ENCODE peak calls at places on chromosome 6, in seven cellular contexts. W, B, J, F, T, Z and G are unnamed samples.

GRCh38 chr6:36204068-36204753 is 7.7 kb downstream of the BRPF3 start:
- DNase-seq in W (no peak), B (no peak), J (no peak), F (no peak), T (no peak), Z (peak; percentile 48), G (no peak)

GRCh38 chr6:8548979-8549378 is 113.6 kb upstream of the SLC35B3 start:
- DNase-seq in W (no peak), B (no peak), J (no peak), F (no peak), T (no peak), Z (no peak), G (no peak)

GRCh38 chr6:2524090-2524489 is 226.6 kb downstream of the MYLK4 start:
- DNase-seq in W (no peak), B (no peak), J (no peak), F (no peak), T (no peak), Z (no peak), G (no peak)

GRCh38 chr6:149275621-149276020 is 41.9 kb upstream of the TAB2 start:
- DNase-seq in W (no peak), B (no peak), J (no peak), F (no peak), T (no peak), Z (no peak), G (no peak)

GRCh38 chr6:43770417-43771209 is 602 bp downstream of the VEGFA start:
- DNase-seq in W (peak; percentile 63), B (no peak), J (peak; percentile 63), F (peak; percentile 54), T (peak; percentile 89), Z (peak; percentile 62), G (no peak)

GRCh38 chr6:28896505-28897392 is 27.0 kb downstream of the TRIM27 start:
- DNase-seq in W (peak; percentile 51), B (peak; percentile 37), J (peak; percentile 65), F (peak; percentile 54), T (peak; percentile 91), Z (peak; percentile 63), G (no peak)

GRCh38 chr6:97669191-97669651 is 386.2 kb upstream of the MMS22L start:
- DNase-seq in W (no peak), B (no peak), J (peak; percentile 49), F (peak; percentile 64), T (peak; percentile 78), Z (peak; percentile 74), G (no peak)

GRCh38 chr6:24721461-24722215 is 2.7 kb upstream of the C6orf62 start:
- DNase-seq in W (peak; percentile 87), B (no peak), J (no peak), F (no peak), T (no peak), Z (no peak), G (peak; percentile 37)

GRCh38 chr6:83729871-83730270 is 21.0 kb upstream of the SNAP91 start:
- DNase-seq in W (no peak), B (no peak), J (no peak), F (no peak), T (no peak), Z (no peak), G (no peak)

GRCh38 chr6:83429857-83430605 is 820 bp downstream of the ME1 start:
- DNase-seq in W (peak; percentile 32), B (peak; percentile 10), J (peak; percentile 40), F (no peak), T (no peak), Z (no peak), G (no peak)

GRCh38 chr6:16683524-16684194 is 77.6 kb downstream of the ATXN1 start:
- DNase-seq in W (no peak), B (peak; percentile 74), J (peak; percentile 82), F (no peak), T (no peak), Z (no peak), G (no peak)

GRCh38 chr6:13229205-13230085 is 98.9 kb downstream of the TBC1D7 start:
- DNase-seq in W (no peak), B (no peak), J (no peak), F (no peak), T (no peak), Z (peak; percentile 82), G (no peak)

GRCh38 chr6:87574237-87574636 is 15.6 kb downstream of the RARS2 start:
- DNase-seq in W (no peak), B (no peak), J (no peak), F (no peak), T (no peak), Z (no peak), G (no peak)

GRCh38 chr6:14826456-14826855 is 419.4 kb upstream of the JARID2 start:
- DNase-seq in W (no peak), B (no peak), J (no peak), F (no peak), T (no peak), Z (no peak), G (no peak)

GRCh38 chr6:14822689-14823088 is 423.2 kb upstream of the JARID2 start:
- DNase-seq in W (no peak), B (no peak), J (peak; percentile 20), F (no peak), T (no peak), Z (no peak), G (no peak)

GRCh38 chr6:14824060-14824834 is 421.6 kb upstream of the JARID2 start:
- DNase-seq in W (no peak), B (no peak), J (no peak), F (no peak), T (no peak), Z (no peak), G (no peak)

GRCh38 chr6:14827366-14827765 is 418.5 kb upstream of the JARID2 start:
- DNase-seq in W (no peak), B (no peak), J (no peak), F (no peak), T (no peak), Z (no peak), G (no peak)

DNA sequence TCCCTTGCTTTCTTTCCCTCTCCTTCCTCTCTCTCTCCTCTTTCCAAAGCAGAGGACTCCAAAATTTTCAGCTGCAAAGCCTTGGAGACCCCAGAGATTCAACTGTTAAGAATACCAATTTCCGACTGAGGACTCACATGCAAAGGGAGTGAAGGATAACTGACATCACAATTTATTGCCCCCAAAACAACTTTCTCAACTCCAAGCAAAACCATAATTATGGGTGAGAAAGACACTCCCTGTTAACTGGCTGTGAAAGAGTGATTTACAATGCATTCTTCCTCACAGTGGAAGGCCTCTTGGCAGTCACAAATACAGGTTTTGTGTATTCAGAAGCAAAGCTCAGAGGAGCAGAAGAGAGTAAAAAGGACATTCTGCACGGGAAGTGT is 421.0 kb upstream of the JARID2 start:
- DNase-seq in W (no peak), B (no peak), J (no peak), F (no peak), T (no peak), Z (no peak), G (no peak)
- H3K4me3 ChIP-seq in W (no peak overlapping the region), B (no peak overlapping the region), J (no peak overlapping the region), F (no peak overlapping the region), T (no peak overlapping the region), Z (no peak overlapping the region), G (no peak overlapping the region)

GRCh38 chr6:11748591-11748990 is 30.0 kb downstream of the ADTRP start:
- DNase-seq in W (no peak), B (no peak), J (no peak), F (no peak), T (no peak), Z (no peak), G (no peak)
- TF ChIP-seq CTCF in W (no peak), B (no peak), J (no peak), F (no peak), T (no peak), Z (no peak), G (no peak)

GRCh38 chr6:22471369-22471690 is 98.0 kb upstream of the HDGFL1 start:
- DNase-seq in W (no peak), B (no peak), J (no peak), F (no peak), T (no peak), Z (no peak), G (no peak)
- H3K4me3 ChIP-seq in W (no peak overlapping the region), B (no peak overlapping the region), J (no peak overlapping the region), F (no peak overlapping the region), T (no peak overlapping the region), Z (no peak overlapping the region), G (no peak overlapping the region)

GRCh38 chr6:30861257-30862048 is 22.9 kb upstream of the DDR1 start:
- DNase-seq in W (no peak), B (no peak), J (no peak), F (no peak), T (no peak), Z (no peak), G (no peak)
- TF ChIP-seq CTCF in W (no peak), B (no peak), J (no peak), F (no peak), T (no peak), Z (no peak), G (no peak)

GRCh38 chr6:131003419-131004386 is 59.3 kb downstream of the EPB41L2 start:
- DNase-seq in W (no peak), B (no peak), J (no peak), F (no peak), T (no peak), Z (no peak), G (no peak)

GRCh38 chr6:131004387-131004755 is 58.7 kb downstream of the EPB41L2 start:
- DNase-seq in W (no peak), B (no peak), J (no peak), F (no peak), T (no peak), Z (no peak), G (no peak)

GRCh38 chr6:131001945-131002661 is 60.9 kb downstream of the EPB41L2 start:
- DNase-seq in W (no peak), B (no peak), J (no peak), F (no peak), T (no peak), Z (no peak), G (no peak)

GRCh38 chr6:131000544-131000943 is 62.5 kb downstream of the EPB41L2 start:
- DNase-seq in W (no peak), B (no peak), J (no peak), F (no peak), T (no peak), Z (no peak), G (no peak)

GRCh38 chr6:131001113-131001776 is 61.8 kb downstream of the EPB41L2 start:
- DNase-seq in W (no peak), B (no peak), J (no peak), F (no peak), T (no peak), Z (no peak), G (no peak)
- H3K4me3 ChIP-seq in W (no peak overlapping the region), B (no peak overlapping the region), J (no peak overlapping the region), F (peak overlapping the region; percentile 34), T (no peak overlapping the region), Z (no peak overlapping the region), G (no peak overlapping the region)